ENCODE peak calls at places on chromosomes 2 and 18, in six cellular contexts. M is spleen; A is cardiac muscle cell; E is CD8-positive, alpha-beta memory T cell; Q is hepatocyte; G is aorta. S is an unnamed sample. For H3K36me3, the result is how much of the 10 kb centered on the place peaks cover.

GRCh38 chr18:68733693-68734092 is 18.8 kb upstream of the TMX3 start:
- DNase-seq in M (no peak), A (no peak), E (no peak), Q (no peak), G (no peak), S (no peak)

GRCh38 chr18:11412790-11413189 is 196.6 kb upstream of the SLC35G4 start:
- DNase-seq in M (no peak), A (no peak), E (no peak), Q (no peak), G (no peak), S (no peak)

GRCh38 chr18:3983351-3983969 is 471.6 kb downstream of the DLGAP1 start:
- DNase-seq in M (no peak), A (no peak), E (no peak), Q (no peak), G (no peak), S (no peak)

GRCh38 chr2:23713352-23713751 is 213.6 kb downstream of the ATAD2B start:
- DNase-seq in M (no peak), A (no peak), E (no peak), Q (no peak), G (no peak), S (no peak)

GRCh38 chr2:18546586-18546985 is 13.9 kb downstream of the RDH14 start:
- DNase-seq in M (no peak), A (peak), E (no peak), Q (no peak), G (no peak), S (no peak)

GRCh38 chr2:218387369-218388194 is 5.5 kb downstream of the SLC11A1 start:
- DNase-seq in M (peak), A (peak), E (no peak), Q (peak), G (peak), S (no peak)

GRCh38 chr2:116094196-116094595 is 1651.8 kb downstream of the DPP10 start:
- DNase-seq in M (no peak), A (peak), E (no peak), Q (no peak), G (peak), S (no peak)

GRCh38 chr2:217707116-217707742 is 295.6 kb downstream of the TNS1 start:
- DNase-seq in M (no peak), A (no peak), E (no peak), Q (no peak), G (no peak), S (no peak)

GRCh38 chr18:22930089-22930713 is 2.9 kb upstream of the RBBP8 start:
- DNase-seq in M (peak), A (peak), E (peak), Q (peak), G (peak), S (peak)

GRCh38 chr2:97849881-97850540 is 136.6 kb downstream of the ZAP70 start:
- DNase-seq in M (no peak), A (no peak), E (no peak), Q (no peak), G (no peak), S (no peak)

GRCh38 chr18:9757851-9758587 is 49.9 kb downstream of the RAB31 start:
- DNase-seq in M (no peak), A (no peak), E (no peak), Q (no peak), G (no peak), S (no peak)

GRCh38 chr2:223929575-223930001 is 15.5 kb downstream of the WDFY1 start:
- DNase-seq in M (no peak), A (no peak), E (peak), Q (no peak), G (no peak), S (peak)

GRCh38 chr18:22250591-22250996 is 81.2 kb downstream of the GATA6 start:
- DNase-seq in M (no peak), A (no peak), E (no peak), Q (no peak), G (no peak), S (no peak)

GRCh38 chr2:46333912-46334311 is 36.7 kb downstream of the EPAS1 start:
- DNase-seq in M (no peak), A (no peak), E (no peak), Q (no peak), G (peak), S (no peak)

GRCh38 chr2:206218792-206219509 is 55.5 kb upstream of the ZDBF2 start:
- DNase-seq in M (no peak), A (no peak), E (no peak), Q (no peak), G (no peak), S (no peak)

GRCh38 chr2:126679314-126679713 is 23.4 kb downstream of the GYPC start:
- DNase-seq in M (no peak), A (no peak), E (no peak), Q (no peak), G (no peak), S (no peak)

GRCh38 chr18:22403950-22404349 is 13.8 kb downstream of the CTAGE1 start:
- DNase-seq in M (no peak), A (no peak), E (no peak), Q (no peak), G (no peak), S (no peak)

GRCh38 chr2:103292570-103293265 is 530.9 kb downstream of the TMEM182 start:
- DNase-seq in M (no peak), A (no peak), E (no peak), Q (no peak), G (no peak), S (no peak)

GRCh38 chr2:17643031-17643615 is 102.6 kb downstream of the VSNL1 start:
- DNase-seq in M (no peak), A (no peak), E (no peak), Q (peak), G (no peak), S (no peak)

GRCh38 chr2:128563348-128563687 is 244.7 kb upstream of the HS6ST1 start:
- DNase-seq in M (no peak), A (no peak), E (no peak), Q (no peak), G (peak), S (no peak)

GRCh38 chr2:73033142-73033765 is 38.3 kb downstream of the SFXN5 start:
- DNase-seq in M (no peak), A (no peak), E (no peak), Q (no peak), G (no peak), S (no peak)

GRCh38 chr2:38771632-38772031 is 6.4 kb upstream of the GEMIN6 start:
- DNase-seq in M (no peak), A (no peak), E (no peak), Q (no peak), G (no peak), S (no peak)

GRCh38 chr2:104945211-104945610 is 91.3 kb downstream of the POU3F3 start:
- DNase-seq in M (no peak), A (no peak), E (no peak), Q (no peak), G (no peak), S (no peak)

GRCh38 chr2:55088400-55088799 is 38.1 kb upstream of the RTN4 start:
- DNase-seq in M (no peak), A (no peak), E (no peak), Q (no peak), G (no peak), S (no peak)

GRCh38 chr2:113157108-113157896 is 16.5 kb upstream of the PSD4 start:
- DNase-seq in M (peak), A (peak), E (peak), Q (peak), G (peak), S (no peak)

GRCh38 chr2:28300489-28300888 is 92.2 kb upstream of the FOSL2 start:
- DNase-seq in M (no peak), A (no peak), E (no peak), Q (peak), G (no peak), S (no peak)

GRCh38 chr2:71348302-71348701 is 16.7 kb downstream of the ZNF638 start:
- DNase-seq in M (no peak), A (peak), E (no peak), Q (peak), G (no peak), S (no peak)

GRCh38 chr2:71347517-71347916 is 15.9 kb downstream of the ZNF638 start:
- DNase-seq in M (no peak), A (peak), E (no peak), Q (peak), G (no peak), S (no peak)

GRCh38 chr2:71358931-71359671 is 27.5 kb downstream of the ZNF638 start:
- DNase-seq in M (no peak), A (no peak), E (no peak), Q (no peak), G (no peak), S (no peak)

DNA sequence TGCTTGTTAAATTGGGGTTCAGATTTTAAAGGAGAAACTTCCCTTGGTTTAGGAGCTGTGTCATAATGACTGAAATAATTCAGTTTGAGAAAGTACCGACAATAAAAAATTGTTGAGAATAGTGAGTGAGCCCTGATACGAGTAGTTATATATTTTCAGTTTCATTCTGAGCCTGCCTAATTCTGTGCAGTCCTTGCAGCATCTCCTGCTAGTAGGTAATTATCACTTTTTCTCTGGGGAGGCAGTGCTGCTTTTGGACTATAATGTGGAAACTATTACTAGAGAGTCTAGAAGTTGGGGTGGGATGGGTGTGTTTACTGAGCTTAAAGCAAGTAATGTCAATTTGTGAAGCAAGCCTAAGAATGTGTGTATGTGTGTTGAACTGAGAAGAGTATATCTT is 21.7 kb downstream of the ZNF638 start:
- DNase-seq in M (no peak), A (no peak), E (no peak), Q (no peak), G (no peak), S (no peak)
- H3K36me3 ChIP-seq in M (half or more), A (under half), E (under half), Q (under half), G (under half), S (under half)

GRCh38 chr18:79737426-79737825 is 57.8 kb downstream of the CTDP1 start:
- DNase-seq in M (peak), A (no peak), E (no peak), Q (no peak), G (peak), S (no peak)
- H3K36me3 ChIP-seq in M (half or more), A (under half), E (under half), Q (under half), G (under half), S (half or more)

GRCh38 chr2:238271061-238271554 is 17.3 kb downstream of the PER2 start:
- DNase-seq in M (no peak), A (no peak), E (no peak), Q (no peak), G (no peak), S (no peak)
- H3K36me3 ChIP-seq in M (half or more), A (under half), E (under half), Q (under half), G (under half), S (half or more)

DNA sequence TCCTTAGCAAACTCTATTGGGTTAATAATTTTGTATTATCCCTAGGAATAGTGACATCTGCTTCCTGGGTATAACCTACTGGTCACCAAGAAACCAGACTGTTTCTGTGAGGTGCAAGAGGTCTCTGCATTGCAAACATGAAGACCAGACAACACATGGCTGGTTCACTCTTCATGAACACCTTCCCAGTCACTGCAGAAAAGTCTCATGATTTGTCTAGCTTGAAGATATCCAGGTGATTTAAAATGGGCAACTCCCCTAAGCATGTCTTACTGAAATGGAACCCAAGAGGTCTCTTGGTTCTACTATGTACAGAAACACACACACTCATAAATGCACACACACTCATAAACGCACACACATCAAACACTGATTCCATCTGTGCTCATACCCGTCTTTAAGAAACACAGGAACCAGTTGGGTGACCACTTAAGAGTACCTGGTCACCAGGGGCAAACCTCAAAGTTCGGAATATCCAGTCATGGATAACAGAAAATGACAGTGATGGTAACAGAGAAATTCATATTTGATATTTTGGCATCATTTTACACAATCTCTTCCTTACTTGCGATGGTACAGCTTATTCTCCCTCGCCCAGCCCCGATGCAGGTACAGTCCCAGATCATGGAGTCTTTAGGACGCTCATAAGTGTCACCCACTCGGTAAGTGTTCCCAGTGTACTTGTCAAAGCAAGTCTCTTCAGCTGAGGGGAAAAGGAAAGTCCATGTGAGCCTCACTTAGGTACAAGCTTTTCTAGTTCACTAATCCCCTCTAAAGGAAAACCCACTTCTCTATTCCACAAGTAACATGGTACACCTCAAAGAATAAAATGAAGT is 2.9 kb downstream of the FN1 start:
- DNase-seq in M (no peak), A (no peak), E (no peak), Q (no peak), G (no peak), S (no peak)
- H3K36me3 ChIP-seq in M (under half), A (under half), E (under half), Q (under half), G (under half), S (under half)

GRCh38 chr18:46506974-46507373 is 150.0 kb downstream of the LOXHD1 start:
- DNase-seq in M (no peak), A (no peak), E (no peak), Q (no peak), G (no peak), S (no peak)
- H3K36me3 ChIP-seq in M (under half), A (under half), E (under half), Q (under half), G (under half), S (under half)

S was measured in effector memory CD4-positive, alpha-beta T cell.